ENCODE peak calls at places on chromosome 2, in four cellular contexts. G is mammary epithelial cell, E is heart left ventricle, D is mucosa of descending colon. X is an unnamed sample. For H3K4me1, the result is how much of the 10 kb centered on the place peaks cover.

GRCh38 chr2:168583710-168584521 is 127.8 kb downstream of the CERS6 start:
- DNase-seq in G (peak), E (no peak), D (no peak), X (no peak)

GRCh38 chr2:241228081-241228859 is 39.8 kb downstream of the ANO7 start:
- DNase-seq in G (no peak), E (no peak), D (peak), X (peak)

GRCh38 chr2:239621611-239622010 is 220.8 kb upstream of the HDAC4 start:
- DNase-seq in G (no peak), E (no peak), D (no peak), X (no peak)

GRCh38 chr2:170965446-170966225 is 36.6 kb downstream of the GORASP2 start:
- DNase-seq in G (peak), E (no peak), D (no peak), X (no peak)

GRCh38 chr2:126916744-126917143 is 18.1 kb downstream of the TEX51 start:
- DNase-seq in G (no peak), E (no peak), D (no peak), X (no peak)

GRCh38 chr2:147045113-147045512 is 799.7 kb upstream of the ACVR2A start:
- DNase-seq in G (peak), E (no peak), D (no peak), X (no peak)

GRCh38 chr2:235726554-235726953 is 232.7 kb downstream of the AGAP1 start:
- DNase-seq in G (no peak), E (no peak), D (no peak), X (no peak)

GRCh38 chr2:230227216-230227615 is 1.7 kb downstream of the SP140 start:
- DNase-seq in G (no peak), E (no peak), D (no peak), X (no peak)

GRCh38 chr2:72198532-72199241 is 51.0 kb upstream of the CYP26B1 start:
- DNase-seq in G (peak), E (no peak), D (no peak), X (no peak)

DNA sequence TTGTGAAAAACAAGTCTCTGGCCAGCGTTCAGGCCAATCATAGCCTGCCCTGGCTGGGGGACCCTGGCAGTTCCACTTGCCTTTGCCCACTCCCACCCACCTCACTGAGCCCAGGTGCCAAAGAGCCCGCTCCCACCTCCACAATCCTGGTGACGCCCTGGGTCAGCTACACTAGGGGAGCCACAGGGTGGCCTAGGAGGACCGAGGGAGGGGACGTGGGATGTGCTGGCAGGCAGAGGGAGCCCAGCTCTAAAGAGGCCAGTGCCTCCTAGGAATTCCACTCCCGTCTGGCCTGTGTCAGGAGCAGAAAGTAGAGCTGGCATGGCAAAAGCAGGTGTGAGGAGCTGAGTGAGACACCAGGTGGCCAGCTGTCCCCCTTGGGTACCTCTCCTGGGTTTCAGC is 49.3 kb downstream of the TNS1 start:
- DNase-seq in G (no peak), E (no peak), D (peak), X (no peak)
- H3K4me1 ChIP-seq in G (under half), E (half or more), D (under half), X (half or more)

DNA sequence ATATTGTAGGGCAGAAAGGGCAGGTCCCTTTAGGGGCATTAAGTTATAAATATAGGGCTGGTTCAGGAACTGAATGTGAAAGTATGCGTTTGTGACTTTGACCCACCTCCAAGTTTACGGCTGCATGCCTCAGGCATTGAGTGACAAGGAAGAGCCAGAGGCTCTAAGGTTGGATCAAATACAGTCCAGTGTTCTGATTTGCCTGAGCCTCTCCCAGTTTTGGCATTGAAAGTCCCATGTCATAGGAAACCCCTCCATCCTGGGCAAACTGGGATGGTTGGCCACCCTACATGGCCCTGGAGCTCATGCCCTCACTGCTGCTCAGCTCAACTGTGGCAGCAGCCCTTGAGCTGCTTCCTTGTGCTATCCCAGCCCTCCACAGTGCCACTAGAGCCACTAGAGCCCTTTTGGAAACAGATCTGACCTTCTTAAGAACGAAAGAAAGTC is 29.9 kb downstream of the HK2 start:
- DNase-seq in G (no peak), E (no peak), D (no peak), X (no peak)
- H3K4me1 ChIP-seq in G (under half), E (under half), D (half or more), X (under half)

DNA sequence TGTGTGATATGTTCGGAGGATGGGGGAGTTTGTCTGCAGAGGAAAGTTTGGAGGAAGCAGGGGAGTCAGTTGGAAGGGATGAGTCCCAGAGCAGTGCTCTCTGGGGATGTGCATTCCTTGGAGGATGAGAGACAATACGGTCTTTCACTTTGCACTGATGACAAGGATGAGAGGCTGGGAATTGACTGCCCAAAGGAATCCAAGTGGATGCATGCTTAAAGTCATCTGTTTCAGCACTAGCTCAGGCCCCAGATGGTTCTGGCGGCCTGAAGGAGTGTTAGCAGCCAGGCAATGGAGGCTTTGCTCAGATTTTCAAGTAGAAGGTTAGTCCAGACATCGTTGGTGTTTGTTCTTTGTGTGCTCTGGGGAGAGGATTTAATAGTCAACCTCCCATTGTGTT is 100.2 kb downstream of the CRIM1 start:
- DNase-seq in G (no peak), E (no peak), D (no peak), X (no peak)
- H3K4me1 ChIP-seq in G (under half), E (under half), D (under half), X (half or more)

DNA sequence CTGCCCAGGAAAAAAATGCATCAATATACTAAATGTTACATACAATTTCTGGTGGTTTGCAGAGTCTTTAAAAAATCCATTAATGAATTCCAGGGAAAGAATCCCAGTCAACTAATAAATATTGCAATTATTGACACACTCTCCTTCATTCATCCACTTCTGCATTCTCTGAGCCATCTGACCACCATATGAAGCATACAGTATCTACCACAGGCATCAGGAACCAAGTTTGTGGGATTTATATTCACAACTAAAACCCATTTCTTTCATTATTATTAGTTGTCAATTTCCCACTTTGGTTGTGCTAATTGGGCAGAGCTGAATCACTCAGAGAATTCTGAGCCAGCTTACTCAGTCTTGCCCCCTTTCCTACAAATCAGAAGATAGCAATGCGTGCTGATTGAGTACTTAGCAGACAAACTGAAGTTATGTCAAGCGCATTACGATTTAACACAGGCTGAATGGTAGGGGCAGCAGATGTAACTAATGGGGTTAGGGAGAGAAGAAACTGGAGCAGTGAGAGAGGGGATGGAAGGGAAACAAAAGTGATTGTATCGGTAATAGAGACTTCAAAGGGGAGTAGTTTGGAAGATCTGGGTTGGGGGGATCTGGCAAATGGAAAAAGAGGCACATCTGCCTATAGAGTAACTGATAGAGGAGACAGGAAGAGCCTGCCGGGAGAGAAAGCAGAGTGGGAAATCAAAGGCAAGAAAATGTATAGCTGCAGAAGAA is 52.3 kb downstream of the ZEB2 start:
- DNase-seq in G (no peak), E (no peak), D (no peak), X (no peak)
- H3K4me1 ChIP-seq in G (under half), E (under half), D (under half), X (under half)

DNA sequence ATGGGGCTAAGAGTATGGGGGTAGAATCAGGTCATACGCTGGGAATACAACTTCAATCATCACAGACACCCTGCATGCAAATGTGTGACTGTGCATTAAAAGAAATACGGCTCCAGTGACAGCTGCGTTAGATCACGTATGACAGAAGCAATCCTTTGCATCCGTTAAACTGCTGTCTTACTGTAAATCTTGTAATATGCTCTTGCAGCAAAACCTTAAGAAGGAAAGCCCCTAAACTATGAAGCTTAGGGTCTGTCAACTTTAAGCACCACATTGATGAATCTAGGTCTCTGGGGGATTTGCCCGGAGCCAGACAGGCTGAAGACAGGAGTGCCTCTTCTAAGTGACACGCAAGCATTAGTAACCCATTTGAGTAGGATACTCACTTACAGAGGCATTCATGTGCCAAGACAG is 84.7 kb upstream of the EML6 start:
- DNase-seq in G (no peak), E (no peak), D (no peak), X (no peak)
- H3K4me1 ChIP-seq in G (under half), E (half or more), D (under half), X (under half)